ENCODE peak calls at places on chromosomes 6 and 20, in five cellular contexts. One of them, this sample, is unnamed.

GRCh38 chr20:46174469-46175126 is 56.5 kb downstream of the CD40 start:
- DNase-seq in hepatocyte: peak
- DNase-seq in heart left ventricle: peak
- DNase-seq in AG09309: no peak
- DNase-seq in psoas muscle: peak
- DNase-seq in this sample: no peak

GRCh38 chr6:53717571-53717970 is 52.0 kb upstream of the KLHL31 start:
- DNase-seq in hepatocyte: no peak
- DNase-seq in psoas muscle: no peak
- DNase-seq in AG09309: no peak
- DNase-seq in heart left ventricle: no peak
- DNase-seq in this sample: no peak

GRCh38 chr6:43506171-43506570 is 4.0 kb downstream of the LRRC73 start:
- DNase-seq in hepatocyte: no peak
- DNase-seq in psoas muscle: no peak
- DNase-seq in heart left ventricle: no peak
- DNase-seq in AG09309: no peak
- DNase-seq in this sample: no peak

GRCh38 chr20:52494244-52494643 is 302.7 kb upstream of the ZFP64 start:
- DNase-seq in heart left ventricle: no peak
- DNase-seq in AG09309: peak
- DNase-seq in psoas muscle: no peak
- DNase-seq in hepatocyte: peak
- DNase-seq in this sample: peak

GRCh38 chr6:112439010-112439409 is 91.9 kb downstream of the RFPL4B start:
- DNase-seq in AG09309: no peak
- DNase-seq in psoas muscle: no peak
- DNase-seq in hepatocyte: no peak
- DNase-seq in heart left ventricle: no peak
- DNase-seq in this sample: no peak

GRCh38 chr6:145332001-145332400 is 403.3 kb downstream of the EPM2A start:
- DNase-seq in psoas muscle: no peak
- DNase-seq in hepatocyte: peak
- DNase-seq in AG09309: no peak
- DNase-seq in heart left ventricle: no peak
- DNase-seq in this sample: no peak

GRCh38 chr6:40807484-40807883 is 220.3 kb upstream of the LRFN2 start:
- DNase-seq in AG09309: no peak
- DNase-seq in psoas muscle: no peak
- DNase-seq in heart left ventricle: no peak
- DNase-seq in hepatocyte: no peak
- DNase-seq in this sample: no peak

GRCh38 chr20:47620808-47621805 is 119.4 kb downstream of the NCOA3 start:
- DNase-seq in heart left ventricle: no peak
- DNase-seq in AG09309: peak
- DNase-seq in psoas muscle: no peak
- DNase-seq in hepatocyte: peak
- DNase-seq in this sample: no peak

GRCh38 chr6:166971271-166971670 is 14.9 kb upstream of the RNASET2 start:
- DNase-seq in AG09309: no peak
- DNase-seq in psoas muscle: no peak
- DNase-seq in hepatocyte: no peak
- DNase-seq in heart left ventricle: no peak
- DNase-seq in this sample: no peak

GRCh38 chr6:7042654-7043545 is 64.9 kb upstream of the RREB1 start:
- DNase-seq in AG09309: no peak
- DNase-seq in hepatocyte: peak
- DNase-seq in heart left ventricle: no peak
- DNase-seq in psoas muscle: no peak
- DNase-seq in this sample: no peak

GRCh38 chr6:130794010-130794675 is 33.1 kb upstream of the SMLR1 start:
- DNase-seq in hepatocyte: no peak
- DNase-seq in AG09309: no peak
- DNase-seq in heart left ventricle: no peak
- DNase-seq in psoas muscle: no peak
- DNase-seq in this sample: no peak

GRCh38 chr20:32037929-32038328 is 14.1 kb upstream of the HCK start:
- DNase-seq in heart left ventricle: no peak
- DNase-seq in psoas muscle: no peak
- DNase-seq in AG09309: peak
- DNase-seq in hepatocyte: no peak
- DNase-seq in this sample: peak

GRCh38 chr20:22762576-22763256 is 178.3 kb upstream of the FOXA2 start:
- DNase-seq in heart left ventricle: no peak
- DNase-seq in AG09309: no peak
- DNase-seq in hepatocyte: no peak
- DNase-seq in psoas muscle: no peak
- DNase-seq in this sample: no peak

GRCh38 chr6:146803601-146804000 is 204.8 kb downstream of the ADGB start:
- DNase-seq in heart left ventricle: peak
- DNase-seq in AG09309: no peak
- DNase-seq in hepatocyte: no peak
- DNase-seq in psoas muscle: no peak
- DNase-seq in this sample: no peak

GRCh38 chr20:62354811-62355341 is 12.2 kb downstream of the LAMA5 start:
- DNase-seq in heart left ventricle: peak
- DNase-seq in AG09309: no peak
- DNase-seq in hepatocyte: no peak
- DNase-seq in psoas muscle: peak
- DNase-seq in this sample: no peak
- H3K4me3 ChIP-seq in heart left ventricle: no peak
- H3K4me3 ChIP-seq in AG09309: no peak
- H3K4me3 ChIP-seq in hepatocyte: no peak
- H3K4me3 ChIP-seq in psoas muscle: peak
- H3K4me3 ChIP-seq in this sample: no peak

DNA sequence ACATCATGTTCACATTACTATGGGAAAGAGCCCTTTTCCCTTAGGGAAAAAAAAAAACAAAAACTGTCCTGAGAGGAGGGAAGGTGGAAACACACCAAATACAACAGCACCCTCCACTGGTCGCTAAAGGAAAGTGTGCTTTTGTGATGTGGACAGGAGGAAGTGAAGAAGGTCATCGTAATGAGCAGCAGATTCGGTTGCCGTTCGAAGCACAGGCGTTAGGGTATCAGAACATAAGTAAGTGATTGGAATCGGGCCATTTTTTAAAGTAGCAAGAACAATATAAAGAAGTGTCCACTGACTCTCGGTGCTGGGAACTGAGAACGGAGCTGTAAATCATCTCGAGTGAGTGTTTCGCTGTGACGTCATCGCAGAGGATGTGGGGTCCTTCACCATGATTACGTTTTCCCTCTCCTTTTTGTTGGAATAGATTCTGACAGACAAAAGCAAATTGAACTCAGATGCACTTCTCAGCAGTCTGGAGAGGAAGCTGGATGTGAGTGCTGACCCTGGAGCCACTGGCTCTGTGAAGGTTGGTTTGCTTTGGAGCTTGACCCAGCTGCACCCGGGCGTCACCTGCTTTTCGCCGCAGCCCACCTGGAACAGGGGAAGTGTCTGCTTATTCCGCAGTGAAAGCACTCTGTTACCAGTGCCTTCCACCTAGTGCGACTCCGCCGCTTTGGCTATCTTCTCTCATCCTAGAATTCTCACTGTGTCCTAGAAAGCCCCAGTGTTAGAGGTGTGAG is 203.6 kb upstream of the GMDS start:
- DNase-seq in AG09309: peak
- DNase-seq in hepatocyte: peak
- DNase-seq in heart left ventricle: no peak
- DNase-seq in psoas muscle: no peak
- DNase-seq in this sample: peak
- H3K4me3 ChIP-seq in AG09309: peak
- H3K4me3 ChIP-seq in hepatocyte: no peak
- H3K4me3 ChIP-seq in heart left ventricle: no peak
- H3K4me3 ChIP-seq in psoas muscle: no peak
- H3K4me3 ChIP-seq in this sample: peak

DNA sequence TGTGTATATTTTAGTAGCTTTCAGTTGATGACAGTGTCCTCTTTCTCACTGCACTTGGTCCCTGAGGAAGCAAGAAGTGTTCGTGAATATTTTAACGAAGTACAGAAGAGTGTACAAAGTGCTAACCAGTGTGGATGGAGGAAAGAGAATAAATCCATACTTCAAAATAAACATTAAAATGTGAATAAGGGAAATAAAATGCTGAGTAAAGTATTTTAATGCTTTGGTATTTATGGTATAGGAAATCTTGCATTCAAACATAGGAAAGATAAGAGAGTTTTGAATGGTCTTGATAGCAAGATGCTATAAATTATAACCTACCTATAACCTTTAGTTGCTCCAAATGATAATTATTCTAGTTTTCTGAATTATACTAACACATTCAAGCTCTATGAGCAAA is 493.4 kb upstream of the EYS start:
- DNase-seq in AG09309: no peak
- DNase-seq in heart left ventricle: no peak
- DNase-seq in hepatocyte: no peak
- DNase-seq in psoas muscle: no peak
- DNase-seq in this sample: no peak
- H3K4me3 ChIP-seq in AG09309: no peak
- H3K4me3 ChIP-seq in heart left ventricle: no peak
- H3K4me3 ChIP-seq in hepatocyte: no peak
- H3K4me3 ChIP-seq in psoas muscle: no peak
- H3K4me3 ChIP-seq in this sample: no peak

DNA sequence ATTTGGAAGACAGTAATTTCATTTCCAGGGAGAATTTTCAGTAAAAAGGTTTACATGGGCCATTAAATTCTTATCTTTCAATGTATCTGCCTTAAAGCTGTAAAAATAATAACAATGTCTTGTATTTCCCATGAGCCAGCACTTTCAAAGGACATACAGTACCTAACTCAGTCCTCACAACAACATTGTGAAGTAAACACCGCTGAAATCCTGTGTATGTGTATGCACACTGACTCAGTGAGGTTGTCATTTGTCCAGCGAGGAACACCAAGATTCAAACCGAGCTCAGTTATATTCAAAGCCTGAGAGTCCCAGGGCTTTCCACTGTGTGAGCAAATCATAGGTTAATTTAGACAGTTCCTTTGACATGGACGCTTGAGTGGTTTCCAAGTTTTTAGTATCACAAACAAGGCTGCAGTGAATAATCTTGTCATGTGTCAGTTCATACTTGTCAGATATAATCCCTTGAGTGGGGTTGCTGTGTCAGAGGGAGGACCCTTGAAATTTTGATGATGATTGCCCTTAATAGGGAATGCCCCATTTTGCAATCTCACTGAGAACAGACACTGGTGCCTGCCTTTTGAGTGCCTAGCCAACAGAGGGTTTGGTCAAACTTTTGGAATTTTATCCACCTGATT is 50.0 kb upstream of the SLC22A23 start:
- DNase-seq in AG09309: no peak
- DNase-seq in hepatocyte: no peak
- DNase-seq in heart left ventricle: no peak
- DNase-seq in psoas muscle: no peak
- DNase-seq in this sample: no peak
- H3K4me3 ChIP-seq in AG09309: no peak
- H3K4me3 ChIP-seq in hepatocyte: no peak
- H3K4me3 ChIP-seq in heart left ventricle: no peak
- H3K4me3 ChIP-seq in psoas muscle: no peak
- H3K4me3 ChIP-seq in this sample: no peak

GRCh38 chr6:161677188-161677587 is 403.3 kb upstream of the AGPAT4 start:
- DNase-seq in psoas muscle: no peak
- DNase-seq in hepatocyte: no peak
- DNase-seq in AG09309: no peak
- DNase-seq in heart left ventricle: no peak
- DNase-seq in this sample: no peak

GRCh38 chr6:161673026-161673425 is 399.2 kb upstream of the AGPAT4 start:
- DNase-seq in AG09309: no peak
- DNase-seq in heart left ventricle: no peak
- DNase-seq in psoas muscle: no peak
- DNase-seq in hepatocyte: no peak
- DNase-seq in this sample: no peak

GRCh38 chr6:161671117-161671516 is 397.3 kb upstream of the AGPAT4 start:
- DNase-seq in heart left ventricle: no peak
- DNase-seq in psoas muscle: no peak
- DNase-seq in AG09309: no peak
- DNase-seq in hepatocyte: no peak
- DNase-seq in this sample: no peak

GRCh38 chr6:161676566-161676965 is 402.7 kb upstream of the AGPAT4 start:
- DNase-seq in hepatocyte: no peak
- DNase-seq in AG09309: no peak
- DNase-seq in psoas muscle: no peak
- DNase-seq in heart left ventricle: no peak
- DNase-seq in this sample: no peak

DNA sequence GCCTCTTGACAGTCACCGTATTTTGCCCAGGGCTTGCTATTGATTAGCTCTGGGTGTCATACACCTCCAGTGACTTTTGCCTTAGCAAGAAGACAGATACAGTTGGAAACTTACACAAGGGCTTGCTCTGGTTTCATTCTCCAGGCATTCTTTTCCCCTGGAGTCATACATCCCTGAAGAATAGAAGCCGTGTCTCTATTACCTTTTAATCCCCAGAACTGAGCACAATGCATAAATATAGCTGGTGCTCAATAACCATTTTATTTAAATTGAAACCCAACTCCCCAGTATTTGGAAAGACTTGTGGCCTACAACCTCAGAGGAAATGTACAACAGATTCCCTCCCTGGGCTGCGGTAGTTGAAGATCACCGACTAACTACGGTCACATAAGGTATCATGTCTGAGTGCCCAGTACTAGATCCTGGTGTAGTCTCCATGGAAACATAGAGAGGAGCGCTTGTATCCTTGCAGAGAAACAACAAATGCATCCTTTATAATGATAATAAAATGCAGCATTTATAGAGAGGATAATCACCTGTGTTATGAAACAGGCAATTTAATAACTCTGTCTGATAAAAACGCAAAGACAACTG is 401.2 kb upstream of the AGPAT4 start:
- DNase-seq in AG09309: no peak
- DNase-seq in heart left ventricle: no peak
- DNase-seq in psoas muscle: no peak
- DNase-seq in hepatocyte: no peak
- DNase-seq in this sample: no peak
- H3K4me3 ChIP-seq in AG09309: no peak
- H3K4me3 ChIP-seq in heart left ventricle: no peak
- H3K4me3 ChIP-seq in psoas muscle: no peak
- H3K4me3 ChIP-seq in hepatocyte: no peak
- H3K4me3 ChIP-seq in this sample: no peak

GRCh38 chr6:106637051-106637717 is 7.8 kb downstream of the QRSL1 start:
- DNase-seq in psoas muscle: no peak
- DNase-seq in AG09309: no peak
- DNase-seq in heart left ventricle: no peak
- DNase-seq in hepatocyte: no peak
- DNase-seq in this sample: no peak
- H3K4me3 ChIP-seq in psoas muscle: no peak
- H3K4me3 ChIP-seq in AG09309: no peak
- H3K4me3 ChIP-seq in heart left ventricle: no peak
- H3K4me3 ChIP-seq in hepatocyte: no peak
- H3K4me3 ChIP-seq in this sample: no peak

DNA sequence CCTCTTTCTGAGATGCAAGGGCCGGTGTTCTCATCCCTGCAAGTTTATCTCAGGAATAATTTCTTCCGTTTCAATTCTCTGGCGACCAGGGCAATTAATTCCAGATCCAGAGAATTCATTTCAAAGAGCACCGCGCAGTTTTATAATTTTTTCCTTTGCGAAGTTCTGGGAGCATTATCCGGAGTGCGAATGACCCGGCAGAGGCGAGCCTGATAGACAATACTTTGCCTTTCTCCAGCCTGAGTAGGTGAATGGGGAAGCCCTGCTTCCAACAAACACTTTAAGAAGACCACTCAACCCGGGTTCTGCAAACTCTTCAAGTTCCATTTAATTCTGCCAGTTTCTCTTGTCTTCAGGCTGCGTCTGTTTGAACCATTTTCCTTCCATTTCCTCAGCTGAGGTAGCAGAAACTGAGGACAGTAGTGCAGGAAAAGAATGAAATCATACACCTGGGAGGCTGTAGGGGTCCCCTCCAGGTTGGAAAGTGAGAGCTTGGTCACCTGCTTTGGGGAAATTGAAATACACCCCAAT is 974 bp downstream of the VGLL2 start:
- DNase-seq in hepatocyte: no peak
- DNase-seq in heart left ventricle: no peak
- DNase-seq in psoas muscle: no peak
- DNase-seq in AG09309: no peak
- DNase-seq in this sample: no peak
- H3K4me3 ChIP-seq in hepatocyte: peak
- H3K4me3 ChIP-seq in heart left ventricle: no peak
- H3K4me3 ChIP-seq in psoas muscle: peak
- H3K4me3 ChIP-seq in AG09309: no peak
- H3K4me3 ChIP-seq in this sample: no peak

This sample was measured in AG04449.